ENCODE peak calls at places on chromosomes 2 and 18, in four cellular contexts. K, D, S and F are unnamed samples.

GRCh38 chr2:179646862-179647261 is 214.6 kb downstream of the ZNF385B start:
- DNase-seq in K (no peak), D (no peak), S (no peak), F (no peak)

GRCh38 chr18:27991391-27991790 is 185.5 kb downstream of the CDH2 start:
- DNase-seq in S (no peak), D (no peak), K (no peak), F (no peak)

GRCh38 chr18:50079571-50080295 is 115.2 kb downstream of the MYO5B start:
- DNase-seq in S (no peak), D (no peak), K (no peak), F (no peak)

GRCh38 chr2:88600038-88600465 is 27.2 kb downstream of the EIF2AK3 start:
- DNase-seq in D (peak; percentile 97), S (peak; percentile 28), K (peak; percentile 84), F (no peak)

GRCh38 chr2:33521791-33522281 is 45.4 kb downstream of the RASGRP3 start:
- DNase-seq in D (no peak), S (no peak), K (peak; percentile 95), F (no peak)

GRCh38 chr2:14634885-14635871 is 2.7 kb downstream of the LRATD1 start:
- DNase-seq in D (no peak), S (no peak), K (peak; percentile 67), F (no peak)

GRCh38 chr2:176473177-176473576 is 203.9 kb downstream of the MTX2 start:
- DNase-seq in S (peak; percentile 51), K (peak; percentile 55), D (peak; percentile 70), F (no peak)

GRCh38 chr2:24022324-24022974 is 12.6 kb downstream of the MFSD2B start:
- DNase-seq in K (no peak), S (no peak), D (no peak), F (no peak)

GRCh38 chr2:221109552-221109951 is 462.6 kb downstream of the EPHA4 start:
- DNase-seq in D (no peak), K (no peak), S (no peak), F (no peak)

GRCh38 chr18:47899107-47899840 is 31.2 kb downstream of the SMAD2 start:
- DNase-seq in D (no peak), S (no peak), K (no peak), F (no peak)

GRCh38 chr2:18178736-18179349 is 300.4 kb downstream of the KCNS3 start:
- DNase-seq in S (peak; percentile 46), D (peak; percentile 68), K (peak; percentile 65), F (peak; percentile 83)

GRCh38 chr2:234546770-234547169 is 49.9 kb upstream of the ARL4C start:
- DNase-seq in K (no peak), S (no peak), D (no peak), F (no peak)

GRCh38 chr18:21742323-21742687 is 1.7 kb downstream of the MIB1 start:
- DNase-seq in K (no peak), S (no peak), D (peak; percentile 8), F (no peak)

GRCh38 chr2:188811522-188811921 is 162.7 kb upstream of the COL3A1 start:
- DNase-seq in K (peak; percentile 76), S (no peak), D (no peak), F (no peak)

GRCh38 chr2:202317080-202317859 is 51.7 kb downstream of the NOP58 start:
- DNase-seq in D (peak; percentile 77), S (no peak), K (peak; percentile 91), F (no peak)

GRCh38 chr2:221075203-221075602 is 496.9 kb downstream of the EPHA4 start:
- DNase-seq in D (peak; percentile 72), S (no peak), K (peak; percentile 37), F (no peak)

GRCh38 chr2:37882036-37882435 is 43.1 kb upstream of the RMDN2 start:
- DNase-seq in K (no peak), D (no peak), S (no peak), F (no peak)

GRCh38 chr18:13645093-13645492 is 81.3 kb downstream of the FAM210A start:
- DNase-seq in D (no peak), S (no peak), K (no peak), F (no peak)

GRCh38 chr18:76351961-76352581 is 143.0 kb downstream of the ZNF516 start:
- DNase-seq in S (no peak), K (peak; percentile 92), D (peak; percentile 70), F (peak; percentile 43)

GRCh38 chr18:2654828-2655152 is 736 bp upstream of the SMCHD1 start:
- DNase-seq in K (no peak), D (peak; percentile 10), S (no peak), F (no peak)

GRCh38 chr2:15668611-15669305 is 77.1 kb downstream of the DDX1 start:
- DNase-seq in K (peak; percentile 61), D (no peak), S (no peak), F (no peak)

GRCh38 chr2:1730047-1730937 is 14.0 kb downstream of the PXDN start:
- DNase-seq in K (peak; percentile 97), S (no peak), D (peak; percentile 50), F (no peak)

GRCh38 chr2:19576411-19576810 is 218.0 kb upstream of the OSR1 start:
- DNase-seq in S (no peak), D (no peak), K (no peak), F (no peak)

GRCh38 chr2:32231959-32232358 is 32.7 kb downstream of the NLRC4 start:
- DNase-seq in D (no peak), K (no peak), S (no peak), F (no peak)

GRCh38 chr2:118913805-118914645 is 28.0 kb upstream of the MARCO start:
- DNase-seq in D (no peak), S (no peak), K (peak; percentile 13), F (peak; percentile 6)